ENCODE peak calls at places on chromosome 17, in four cellular contexts. T is thoracic aorta, K is COR-L47, Y is right lobe of liver. V is an unnamed sample.

GRCh38 chr17:79126139-79126538 is 51.5 kb downstream of the ENGASE start:
- DNase-seq in T (no peak), K (peak; percentile 21), Y (no peak), V (no peak)

GRCh38 chr17:68600881-68601564 is at the start of gene FAM20A:
- DNase-seq in T (no peak), K (peak; percentile 62), Y (peak; percentile 93), V (peak; percentile 73)

GRCh38 chr17:76079577-76080206 is 710 bp downstream of the ZACN start:
- DNase-seq in T (no peak), K (no peak), Y (no peak), V (no peak)

GRCh38 chr17:76018340-76018680 is 8.8 kb downstream of the EVPL start:
- DNase-seq in T (no peak), K (no peak), Y (no peak), V (no peak)

GRCh38 chr17:48548687-48549621 is 4.0 kb upstream of the HOXB2 start:
- DNase-seq in T (no peak), K (no peak), Y (no peak), V (no peak)

GRCh38 chr17:44798352-44798751 is 31.7 kb downstream of the GJC1 start:
- DNase-seq in T (no peak), K (no peak), Y (no peak), V (no peak)

GRCh38 chr17:75077490-75078096 is 10.2 kb upstream of the SLC16A5 start:
- DNase-seq in T (no peak), K (no peak), Y (peak; percentile 87), V (no peak)

GRCh38 chr17:58304735-58305486 is 23.7 kb downstream of the TSPOAP1 start:
- DNase-seq in T (no peak), K (no peak), Y (no peak), V (no peak)

GRCh38 chr17:80724723-80725388 is 180.2 kb downstream of the RPTOR start:
- DNase-seq in T (no peak), K (no peak), Y (no peak), V (no peak)

GRCh38 chr17:32915108-32915700 is 12.7 kb upstream of the TMEM98 start:
- DNase-seq in T (no peak), K (no peak), Y (no peak), V (no peak)

GRCh38 chr17:48624544-48625501 is 1.3 kb downstream of the HOXB9 start:
- DNase-seq in T (no peak), K (peak; percentile 35), Y (no peak), V (no peak)

GRCh38 chr17:1793447-1793806 is 31.6 kb downstream of the SERPINF1 start:
- DNase-seq in T (no peak), K (no peak), Y (peak; percentile 8), V (no peak)

GRCh38 chr17:81150379-81151038 is 14.8 kb upstream of the PVALEF start:
- DNase-seq in T (no peak), K (no peak), Y (no peak), V (no peak)

GRCh38 chr17:56842577-56842976 is 8.6 kb downstream of the DGKE start:
- DNase-seq in T (no peak), K (no peak), Y (no peak), V (no peak)

GRCh38 chr17:50240876-50241275 is 33.4 kb upstream of the TMEM92 start:
- DNase-seq in T (no peak), K (no peak), Y (no peak), V (no peak)

GRCh38 chr17:55210292-55210691 is 54.5 kb upstream of the HLF start:
- DNase-seq in T (no peak), K (no peak), Y (no peak), V (no peak)

GRCh38 chr17:77887464-77888241 is 70.8 kb upstream of the TNRC6C start:
- DNase-seq in T (peak; percentile 91), K (peak; percentile 39), Y (peak; percentile 84), V (peak; percentile 94)

GRCh38 chr17:27496501-27496943 is 40.3 kb downstream of the KSR1 start:
- DNase-seq in T (no peak), K (no peak), Y (no peak), V (no peak)

GRCh38 chr17:29412780-29413565 is 22.8 kb downstream of the TAOK1 start:
- DNase-seq in T (no peak), K (no peak), Y (no peak), V (no peak)

GRCh38 chr17:34755981-34756669 is 176.7 kb downstream of the TMEM132E start:
- DNase-seq in T (no peak), K (no peak), Y (no peak), V (peak; percentile 59)

GRCh38 chr17:1413281-1413791 is 13.3 kb upstream of the YWHAE start:
- DNase-seq in T (peak; percentile 64), K (peak; percentile 71), Y (peak; percentile 93), V (no peak)

GRCh38 chr17:4960279-4960922 is 7.2 kb downstream of the SPAG7 start:
- DNase-seq in T (no peak), K (no peak), Y (no peak), V (peak; percentile 41)

GRCh38 chr17:52388941-52389340 is 230.4 kb upstream of the CA10 start:
- DNase-seq in T (no peak), K (no peak), Y (no peak), V (no peak)

GRCh38 chr17:73598131-73598680 is 46.0 kb downstream of the SDK2 start:
- DNase-seq in T (no peak), K (no peak), Y (no peak), V (no peak)

GRCh38 chr17:39975801-39976200 is 4.8 kb upstream of the PSMD3 start:
- DNase-seq in T (no peak), K (no peak), Y (no peak), V (no peak)

GRCh38 chr17:72985882-72986720 is 106.4 kb downstream of the SLC39A11 start:
- DNase-seq in T (peak; percentile 14), K (peak; percentile 61), Y (peak; percentile 64), V (no peak)

GRCh38 chr17:43952351-43952723 is 1.4 kb downstream of the PYY start:
- DNase-seq in T (no peak), K (no peak), Y (no peak), V (no peak)

GRCh38 chr17:74148446-74148845 is 55.0 kb upstream of the RPL38 start:
- DNase-seq in T (no peak), K (no peak), Y (no peak), V (peak; percentile 4)

GRCh38 chr17:4005296-4006164 is 41.3 kb upstream of the ATP2A3 start:
- DNase-seq in T (no peak), K (no peak), Y (no peak), V (no peak)